ENCODE peak calls at places on chromosome 15, in four cellular contexts. T is MCF 10A, Q is SK-N-SH, O is GM23338. R is an unnamed sample.

GRCh38 chr15:67809441-67809840 is 15.9 kb upstream of the SKOR1 start:
- DNase-seq in T (no peak), Q (no peak), O (no peak), R (no peak)

GRCh38 chr15:50558012-50558411 is 11.5 kb upstream of the USP50 start:
- DNase-seq in Q (no peak), T (no peak), O (no peak), R (no peak)

GRCh38 chr15:86115138-86115801 is 35.6 kb downstream of the AGBL1 start:
- DNase-seq in Q (no peak), T (peak), O (peak), R (no peak)

GRCh38 chr15:51992953-51993352 is 21.4 kb upstream of the LEO1 start:
- DNase-seq in T (peak), O (no peak), Q (no peak), R (no peak)

GRCh38 chr15:72197460-72198409 is at the start of gene GRAMD2A:
- DNase-seq in T (peak), O (peak), Q (peak), R (peak)

GRCh38 chr15:72491768-72492167 is 17.6 kb downstream of the ARIH1 start:
- DNase-seq in T (peak), Q (no peak), O (no peak), R (no peak)

GRCh38 chr15:27091270-27091940 is 120.4 kb downstream of the GABRG3 start:
- DNase-seq in T (no peak), Q (no peak), O (no peak), R (no peak)

GRCh38 chr15:48796930-48797329 is 13.9 kb downstream of the CEP152 start:
- DNase-seq in T (no peak), Q (no peak), O (no peak), R (no peak)

GRCh38 chr15:29046281-29046810 is 160.6 kb downstream of the APBA2 start:
- DNase-seq in T (no peak), Q (no peak), O (no peak), R (no peak)

GRCh38 chr15:40046721-40047412 is 7.9 kb upstream of the SRP14 start:
- DNase-seq in Q (no peak), O (no peak), T (peak), R (no peak)

GRCh38 chr15:61749169-61749568 is 311.1 kb downstream of the VPS13C start:
- DNase-seq in O (no peak), Q (no peak), T (peak), R (no peak)

GRCh38 chr15:85312925-85313324 is 67.5 kb upstream of the AKAP13 start:
- DNase-seq in T (peak), O (peak), Q (no peak), R (no peak)

DNA sequence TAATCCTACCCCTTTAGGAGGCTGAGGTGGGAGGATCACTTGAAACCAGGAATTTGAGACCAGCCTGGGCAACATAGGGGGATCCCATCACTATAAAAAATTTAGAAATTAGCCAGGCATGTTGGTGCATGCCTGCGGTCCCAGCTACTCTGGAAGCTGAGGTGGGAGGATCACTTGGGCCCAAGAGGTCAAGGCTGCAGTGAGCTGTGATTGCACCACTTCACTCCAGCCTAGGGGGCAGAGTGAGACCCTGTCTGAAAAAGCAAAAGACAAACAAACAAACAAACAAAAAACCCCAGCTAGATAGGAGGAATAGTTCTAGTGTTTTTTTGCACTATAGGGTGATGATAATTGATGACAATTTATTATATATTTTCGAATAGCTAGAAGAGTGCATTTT is 70.6 kb upstream of the CHRNB4 start:
- DNase-seq in Q (no peak), T (no peak), O (no peak), R (no peak)
- TF ChIP-seq CTCF in Q (no peak), T (no peak), O (peak), R (no peak)

GRCh38 chr15:38688761-38689160 is 124.1 kb upstream of the RASGRP1 start:
- DNase-seq in O (no peak), T (no peak), Q (no peak), R (no peak)

GRCh38 chr15:38684461-38685000 is 119.9 kb upstream of the RASGRP1 start:
- DNase-seq in Q (no peak), O (no peak), T (no peak), R (no peak)

GRCh38 chr15:38688096-38688495 is 123.5 kb upstream of the RASGRP1 start:
- DNase-seq in Q (no peak), O (no peak), T (no peak), R (no peak)

GRCh38 chr15:38685686-38686339 is 121.2 kb upstream of the RASGRP1 start:
- DNase-seq in O (no peak), Q (no peak), T (no peak), R (no peak)

DNA sequence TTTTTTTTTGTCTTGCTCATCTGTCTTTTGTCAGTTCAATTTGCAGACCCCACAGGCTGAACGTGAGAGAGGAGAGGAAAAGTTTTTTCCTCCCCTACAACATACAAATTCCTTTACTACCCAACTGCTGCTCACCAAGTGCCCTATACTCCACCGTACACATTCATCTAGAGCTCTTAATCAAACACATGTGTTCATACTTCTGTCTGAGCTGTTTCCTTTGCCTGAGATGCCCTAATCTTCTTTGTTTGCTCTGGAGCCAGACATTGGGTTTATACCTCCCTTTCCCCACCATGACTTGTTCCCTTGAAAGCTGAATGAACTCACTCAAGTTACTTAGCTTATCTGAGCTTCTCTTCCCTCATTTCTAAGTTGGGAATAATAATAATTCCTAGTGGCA is 122.7 kb upstream of the RASGRP1 start:
- DNase-seq in Q (no peak), T (no peak), O (no peak), R (no peak)
- TF ChIP-seq CTCF in Q (no peak), T (no peak), O (no peak), R (no peak)

GRCh38 chr15:38004218-38004848 is 69.9 kb downstream of the TMCO5A start:
- DNase-seq in Q (no peak), T (no peak), O (no peak), R (no peak)

GRCh38 chr15:38005949-38006800 is 71.7 kb downstream of the TMCO5A start:
- DNase-seq in Q (no peak), O (no peak), T (no peak), R (no peak)

GRCh38 chr15:38002883-38003477 is 68.5 kb downstream of the TMCO5A start:
- DNase-seq in Q (no peak), T (peak), O (peak), R (peak)
- TF ChIP-seq CTCF in Q (peak), T (peak), O (peak), R (peak)

GRCh38 chr15:80982205-80982604 is 7.4 kb downstream of the MESD start:
- DNase-seq in Q (no peak), O (peak), T (no peak), R (no peak)
- TF ChIP-seq CTCF in Q (no peak), O (peak), T (no peak), R (no peak)

GRCh38 chr15:88449581-88449980 is 17.6 kb downstream of the MRPL46 start:
- DNase-seq in Q (no peak), O (no peak), T (no peak), R (no peak)
- TF ChIP-seq CTCF in Q (no peak), O (no peak), T (no peak), R (no peak)

GRCh38 chr15:96701443-96701842 is 370.9 kb downstream of the NR2F2 start:
- DNase-seq in O (no peak), T (no peak), Q (no peak), R (no peak)
- TF ChIP-seq CTCF in O (no peak), T (peak), Q (no peak), R (no peak)

GRCh38 chr15:65085207-65085753 is 8.7 kb downstream of the KBTBD13 start:
- DNase-seq in Q (no peak), T (no peak), O (no peak), R (no peak)

GRCh38 chr15:65087411-65087810 is 10.9 kb downstream of the KBTBD13 start:
- DNase-seq in O (no peak), T (no peak), Q (no peak), R (no peak)

GRCh38 chr15:65085990-65086679 is 9.6 kb downstream of the KBTBD13 start:
- DNase-seq in O (peak), T (peak), Q (peak), R (peak)

GRCh38 chr15:65087873-65088642 is 11.5 kb downstream of the KBTBD13 start:
- DNase-seq in T (no peak), O (no peak), Q (no peak), R (no peak)

DNA sequence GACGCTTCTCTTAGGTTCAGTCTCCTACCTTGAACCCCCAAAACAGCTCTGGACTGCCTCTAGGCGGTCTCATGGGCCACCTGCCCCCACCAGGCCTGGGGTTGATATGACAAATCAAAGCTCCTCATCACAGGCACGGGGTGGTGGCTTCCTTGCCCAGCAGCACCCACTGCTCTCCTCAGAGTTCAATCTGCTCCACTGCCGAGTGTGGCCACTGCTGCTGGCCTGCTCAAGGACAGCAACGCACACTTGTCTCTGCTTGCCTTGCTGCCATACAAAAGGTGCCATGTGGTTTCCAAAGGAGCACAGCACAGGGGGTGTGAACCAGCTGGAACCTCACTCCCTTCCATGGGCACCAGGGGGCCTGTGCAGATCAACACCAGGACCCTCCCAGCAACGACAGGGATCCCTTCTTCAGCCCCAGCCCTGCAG is 10.2 kb downstream of the KBTBD13 start:
- DNase-seq in T (no peak), O (peak), Q (peak), R (peak)
- TF ChIP-seq CTCF in T (no peak), O (peak), Q (no peak), R (peak)

GRCh38 chr15:88908123-88908522 is 5.1 kb downstream of the MFGE8 start:
- DNase-seq in O (no peak), T (no peak), Q (no peak), R (no peak)
- TF ChIP-seq CTCF in O (no peak), T (no peak), Q (no peak), R (no peak)